ENCODE peak calls at places on chromosomes 16 and 17, in four cellular contexts. One of them, this sample, is unnamed.

GRCh38 chr17:74199306-74200092 is 4.0 kb upstream of the RPL38 start:
- DNase-seq in T47D: peak
- DNase-seq in LNCaP clone FGC: no peak
- DNase-seq in right cardiac atrium: peak
- DNase-seq in this sample: no peak

GRCh38 chr17:42873321-42873720 is 22.3 kb downstream of the AOC3 start:
- DNase-seq in right cardiac atrium: peak
- DNase-seq in LNCaP clone FGC: no peak
- DNase-seq in T47D: no peak
- DNase-seq in this sample: no peak

GRCh38 chr16:19808061-19808621 is 76.5 kb downstream of the GPRC5B start:
- DNase-seq in LNCaP clone FGC: no peak
- DNase-seq in T47D: no peak
- DNase-seq in right cardiac atrium: no peak
- DNase-seq in this sample: no peak

GRCh38 chr16:83113317-83113716 is 486.5 kb downstream of the CDH13 start:
- DNase-seq in LNCaP clone FGC: no peak
- DNase-seq in right cardiac atrium: no peak
- DNase-seq in T47D: peak
- DNase-seq in this sample: peak

GRCh38 chr16:89749637-89750036 is 28.3 kb downstream of the ZNF276 start:
- DNase-seq in T47D: no peak
- DNase-seq in LNCaP clone FGC: no peak
- DNase-seq in right cardiac atrium: peak
- DNase-seq in this sample: no peak

GRCh38 chr17:81432873-81433451 is 37.7 kb downstream of the BAHCC1 start:
- DNase-seq in LNCaP clone FGC: peak
- DNase-seq in right cardiac atrium: no peak
- DNase-seq in T47D: no peak
- DNase-seq in this sample: no peak

GRCh38 chr17:18860161-18860972 is 2.4 kb downstream of the PRPSAP2 start:
- DNase-seq in right cardiac atrium: no peak
- DNase-seq in T47D: no peak
- DNase-seq in LNCaP clone FGC: no peak
- DNase-seq in this sample: no peak

GRCh38 chr16:7449306-7449705 is 116.7 kb downstream of the RBFOX1 start:
- DNase-seq in T47D: no peak
- DNase-seq in LNCaP clone FGC: no peak
- DNase-seq in right cardiac atrium: no peak
- DNase-seq in this sample: no peak

GRCh38 chr16:49455991-49456745 is 82.6 kb downstream of the C16orf78 start:
- DNase-seq in LNCaP clone FGC: no peak
- DNase-seq in right cardiac atrium: no peak
- DNase-seq in T47D: no peak
- DNase-seq in this sample: no peak

GRCh38 chr16:58034128-58034685 is 8.7 kb downstream of the MMP15 start:
- DNase-seq in T47D: no peak
- DNase-seq in LNCaP clone FGC: no peak
- DNase-seq in right cardiac atrium: no peak
- DNase-seq in this sample: no peak

GRCh38 chr17:72715906-72716572 is 376.4 kb downstream of the SLC39A11 start:
- DNase-seq in right cardiac atrium: no peak
- DNase-seq in T47D: no peak
- DNase-seq in LNCaP clone FGC: no peak
- DNase-seq in this sample: peak

GRCh38 chr16:87062569-87063442 is 254.4 kb downstream of the C16orf95 start:
- DNase-seq in T47D: peak
- DNase-seq in LNCaP clone FGC: no peak
- DNase-seq in right cardiac atrium: peak
- DNase-seq in this sample: peak

GRCh38 chr16:1244881-1245280 is 4.4 kb downstream of the TPSAB1 start:
- DNase-seq in T47D: no peak
- DNase-seq in LNCaP clone FGC: no peak
- DNase-seq in right cardiac atrium: no peak
- DNase-seq in this sample: no peak

GRCh38 chr16:69554495-69554894 is 11.3 kb upstream of the NFAT5 start:
- DNase-seq in right cardiac atrium: no peak
- DNase-seq in T47D: no peak
- DNase-seq in LNCaP clone FGC: no peak
- DNase-seq in this sample: no peak

GRCh38 chr17:39599006-39599664 is 8.6 kb downstream of the NEUROD2 start:
- DNase-seq in right cardiac atrium: no peak
- DNase-seq in LNCaP clone FGC: no peak
- DNase-seq in T47D: no peak
- DNase-seq in this sample: no peak

GRCh38 chr17:79129523-79129922 is 54.9 kb downstream of the ENGASE start:
- DNase-seq in right cardiac atrium: no peak
- DNase-seq in T47D: no peak
- DNase-seq in LNCaP clone FGC: no peak
- DNase-seq in this sample: no peak

GRCh38 chr16:51569204-51569911 is 418.3 kb upstream of the SALL1 start:
- DNase-seq in right cardiac atrium: no peak
- DNase-seq in LNCaP clone FGC: no peak
- DNase-seq in T47D: no peak
- DNase-seq in this sample: peak

GRCh38 chr16:63568184-63568583 is 1531.9 kb upstream of the CDH8 start:
- DNase-seq in T47D: no peak
- DNase-seq in LNCaP clone FGC: no peak
- DNase-seq in right cardiac atrium: no peak
- DNase-seq in this sample: no peak

GRCh38 chr17:45087496-45087975 is 26.4 kb downstream of the NMT1 start:
- DNase-seq in right cardiac atrium: no peak
- DNase-seq in T47D: no peak
- DNase-seq in LNCaP clone FGC: no peak
- DNase-seq in this sample: no peak

GRCh38 chr16:51577621-51578303 is 426.7 kb upstream of the SALL1 start:
- DNase-seq in T47D: no peak
- DNase-seq in right cardiac atrium: no peak
- DNase-seq in LNCaP clone FGC: no peak
- DNase-seq in this sample: no peak

GRCh38 chr16:88681084-88681680 is 5.1 kb downstream of the SNAI3 start:
- DNase-seq in T47D: peak
- DNase-seq in right cardiac atrium: peak
- DNase-seq in LNCaP clone FGC: no peak
- DNase-seq in this sample: no peak

GRCh38 chr17:76868669-76869208 is 535 bp downstream of the MGAT5B start:
- DNase-seq in right cardiac atrium: no peak
- DNase-seq in LNCaP clone FGC: no peak
- DNase-seq in T47D: peak
- DNase-seq in this sample: no peak

GRCh38 chr17:81621494-81622230 is 15.2 kb downstream of the NPLOC4 start:
- DNase-seq in LNCaP clone FGC: no peak
- DNase-seq in right cardiac atrium: no peak
- DNase-seq in T47D: no peak
- DNase-seq in this sample: no peak

GRCh38 chr17:77721823-77722160 is 236.7 kb upstream of the TNRC6C start:
- DNase-seq in right cardiac atrium: no peak
- DNase-seq in T47D: no peak
- DNase-seq in LNCaP clone FGC: no peak
- DNase-seq in this sample: no peak

GRCh38 chr16:86044881-86045600 is 146.1 kb downstream of the IRF8 start:
- DNase-seq in right cardiac atrium: no peak
- DNase-seq in T47D: no peak
- DNase-seq in LNCaP clone FGC: no peak
- DNase-seq in this sample: no peak

GRCh38 chr17:8420041-8420934 is 15.4 kb upstream of the NDEL1 start:
- DNase-seq in LNCaP clone FGC: peak
- DNase-seq in T47D: no peak
- DNase-seq in right cardiac atrium: peak
- DNase-seq in this sample: no peak

GRCh38 chr16:66552288-66553143 is at the start of gene CKLF:
- DNase-seq in LNCaP clone FGC: peak
- DNase-seq in T47D: peak
- DNase-seq in right cardiac atrium: peak
- DNase-seq in this sample: peak

GRCh38 chr17:61484174-61484573 is 32.0 kb downstream of the TBX4 start:
- DNase-seq in LNCaP clone FGC: no peak
- DNase-seq in right cardiac atrium: no peak
- DNase-seq in T47D: no peak
- DNase-seq in this sample: no peak

GRCh38 chr16:70460737-70461261 is 6.4 kb downstream of the FCSK start:
- DNase-seq in LNCaP clone FGC: no peak
- DNase-seq in T47D: no peak
- DNase-seq in right cardiac atrium: no peak
- DNase-seq in this sample: no peak

GRCh38 chr16:56610609-56611111 is 2.3 kb downstream of the MT2A start:
- DNase-seq in T47D: no peak
- DNase-seq in LNCaP clone FGC: no peak
- DNase-seq in right cardiac atrium: no peak
- DNase-seq in this sample: no peak

GRCh38 chr17:79981661-79982101 is 54.0 kb downstream of the TBC1D16 start:
- DNase-seq in T47D: no peak
- DNase-seq in LNCaP clone FGC: no peak
- DNase-seq in right cardiac atrium: peak
- DNase-seq in this sample: no peak

GRCh38 chr17:66458782-66459181 is 156.4 kb downstream of the PRKCA start:
- DNase-seq in T47D: no peak
- DNase-seq in right cardiac atrium: no peak
- DNase-seq in LNCaP clone FGC: no peak
- DNase-seq in this sample: no peak

GRCh38 chr16:77896357-77896972 is 108.1 kb downstream of the VAT1L start:
- DNase-seq in right cardiac atrium: no peak
- DNase-seq in LNCaP clone FGC: no peak
- DNase-seq in T47D: no peak
- DNase-seq in this sample: no peak

GRCh38 chr17:50863221-50863843 is 2.8 kb downstream of the TOB1 start:
- DNase-seq in T47D: no peak
- DNase-seq in LNCaP clone FGC: no peak
- DNase-seq in right cardiac atrium: no peak
- DNase-seq in this sample: peak

GRCh38 chr17:42087736-42088705 is 10.3 kb downstream of the ZNF385C start:
- DNase-seq in right cardiac atrium: no peak
- DNase-seq in LNCaP clone FGC: no peak
- DNase-seq in T47D: no peak
- DNase-seq in this sample: no peak

GRCh38 chr17:78529871-78530670 is 47.1 kb downstream of the DNAH17 start:
- DNase-seq in right cardiac atrium: no peak
- DNase-seq in LNCaP clone FGC: peak
- DNase-seq in T47D: no peak
- DNase-seq in this sample: no peak

GRCh38 chr16:1597154-1597553 is 14.7 kb downstream of the IFT140 start:
- DNase-seq in right cardiac atrium: no peak
- DNase-seq in T47D: no peak
- DNase-seq in LNCaP clone FGC: no peak
- DNase-seq in this sample: no peak

GRCh38 chr17:56593073-56593740 is at the start of gene NOG:
- DNase-seq in right cardiac atrium: peak
- DNase-seq in T47D: peak
- DNase-seq in LNCaP clone FGC: no peak
- DNase-seq in this sample: peak

GRCh38 chr17:62109378-62109902 is 44.4 kb upstream of the MED13 start:
- DNase-seq in T47D: peak
- DNase-seq in right cardiac atrium: no peak
- DNase-seq in LNCaP clone FGC: peak
- DNase-seq in this sample: peak

GRCh38 chr17:56793947-56794346 is 39.8 kb downstream of the C17orf67 start:
- DNase-seq in right cardiac atrium: no peak
- DNase-seq in LNCaP clone FGC: no peak
- DNase-seq in T47D: no peak
- DNase-seq in this sample: no peak

This sample was measured in HFFc6.